ENCODE peak calls at places on chromosomes 13 and 19, in ten cellular contexts. One of them, this sample, is unnamed.
A peak's percentile ranks its signal among the peaks of the same experiment; 100 is the strongest.

GRCh38 chr19:10113964-10114650 is 2.6 kb downstream of the P2RY11 start:
- DNase-seq in lower leg skin: no peak
- DNase-seq in adrenal gland: no peak
- DNase-seq in transverse colon: no peak
- DNase-seq in heart left ventricle: no peak
- DNase-seq in uterus: no peak
- DNase-seq in esophagus muscularis mucosa: no peak
- DNase-seq in NB4: peak; percentile 68
- DNase-seq in spleen: peak; percentile 82
- DNase-seq in stomach: no peak
- DNase-seq in this sample: no peak

GRCh38 chr19:40549007-40549708 is 27.5 kb upstream of the SHKBP1 start:
- DNase-seq in esophagus muscularis mucosa: no peak
- DNase-seq in spleen: peak; percentile 89
- DNase-seq in uterus: peak; percentile 52
- DNase-seq in heart left ventricle: peak; percentile 80
- DNase-seq in NB4: peak; percentile 68
- DNase-seq in stomach: peak; percentile 72
- DNase-seq in adrenal gland: peak; percentile 56
- DNase-seq in transverse colon: peak; percentile 59
- DNase-seq in lower leg skin: no peak
- DNase-seq in this sample: peak; percentile 63

GRCh38 chr13:49733181-49733951 is 42.1 kb upstream of the EBPL start:
- DNase-seq in spleen: no peak
- DNase-seq in lower leg skin: no peak
- DNase-seq in stomach: no peak
- DNase-seq in transverse colon: no peak
- DNase-seq in uterus: no peak
- DNase-seq in NB4: peak; percentile 4
- DNase-seq in adrenal gland: no peak
- DNase-seq in esophagus muscularis mucosa: no peak
- DNase-seq in heart left ventricle: no peak
- DNase-seq in this sample: no peak

GRCh38 chr19:48354332-48354992 is 9.3 kb downstream of the TMEM143 start:
- DNase-seq in uterus: no peak
- DNase-seq in NB4: peak; percentile 51
- DNase-seq in stomach: no peak
- DNase-seq in adrenal gland: no peak
- DNase-seq in esophagus muscularis mucosa: no peak
- DNase-seq in transverse colon: no peak
- DNase-seq in spleen: no peak
- DNase-seq in lower leg skin: no peak
- DNase-seq in heart left ventricle: no peak
- DNase-seq in this sample: no peak

GRCh38 chr19:30870861-30871260 is 478.4 kb downstream of the TSHZ3 start:
- DNase-seq in lower leg skin: peak; percentile 75
- DNase-seq in NB4: no peak
- DNase-seq in spleen: no peak
- DNase-seq in uterus: no peak
- DNase-seq in transverse colon: no peak
- DNase-seq in stomach: no peak
- DNase-seq in heart left ventricle: no peak
- DNase-seq in esophagus muscularis mucosa: no peak
- DNase-seq in adrenal gland: peak; percentile 32
- DNase-seq in this sample: peak; percentile 0

GRCh38 chr19:21468791-21469190 is 36.6 kb upstream of the ZNF429 start:
- DNase-seq in uterus: no peak
- DNase-seq in lower leg skin: peak; percentile 54
- DNase-seq in esophagus muscularis mucosa: no peak
- DNase-seq in stomach: no peak
- DNase-seq in spleen: peak; percentile 43
- DNase-seq in adrenal gland: no peak
- DNase-seq in transverse colon: no peak
- DNase-seq in NB4: no peak
- DNase-seq in heart left ventricle: no peak
- DNase-seq in this sample: no peak

GRCh38 chr13:80388506-80388905 is 47.6 kb upstream of the SPRY2 start:
- DNase-seq in esophagus muscularis mucosa: no peak
- DNase-seq in stomach: no peak
- DNase-seq in heart left ventricle: no peak
- DNase-seq in lower leg skin: no peak
- DNase-seq in transverse colon: no peak
- DNase-seq in spleen: no peak
- DNase-seq in uterus: no peak
- DNase-seq in NB4: no peak
- DNase-seq in adrenal gland: no peak
- DNase-seq in this sample: no peak

GRCh38 chr13:77980592-77980991 is 62.0 kb upstream of the EDNRB start:
- DNase-seq in spleen: no peak
- DNase-seq in heart left ventricle: no peak
- DNase-seq in transverse colon: no peak
- DNase-seq in lower leg skin: no peak
- DNase-seq in uterus: no peak
- DNase-seq in adrenal gland: no peak
- DNase-seq in esophagus muscularis mucosa: no peak
- DNase-seq in stomach: no peak
- DNase-seq in NB4: no peak
- DNase-seq in this sample: no peak

GRCh38 chr19:6593651-6594416 is 2.9 kb upstream of the CD70 start:
- DNase-seq in NB4: peak; percentile 83
- DNase-seq in spleen: no peak
- DNase-seq in adrenal gland: no peak
- DNase-seq in lower leg skin: peak; percentile 4
- DNase-seq in esophagus muscularis mucosa: no peak
- DNase-seq in stomach: no peak
- DNase-seq in transverse colon: no peak
- DNase-seq in uterus: no peak
- DNase-seq in heart left ventricle: no peak
- DNase-seq in this sample: no peak

GRCh38 chr13:99830931-99831330 is 140.6 kb downstream of the ZIC5 start:
- DNase-seq in stomach: no peak
- DNase-seq in NB4: no peak
- DNase-seq in lower leg skin: no peak
- DNase-seq in transverse colon: no peak
- DNase-seq in adrenal gland: no peak
- DNase-seq in spleen: no peak
- DNase-seq in esophagus muscularis mucosa: no peak
- DNase-seq in uterus: no peak
- DNase-seq in heart left ventricle: no peak
- DNase-seq in this sample: no peak

GRCh38 chr19:43534811-43535761 is 2.1 kb downstream of the ZNF575 start:
- DNase-seq in transverse colon: peak; percentile 64
- DNase-seq in uterus: peak; percentile 70
- DNase-seq in spleen: peak; percentile 87
- DNase-seq in lower leg skin: peak; percentile 89
- DNase-seq in adrenal gland: peak; percentile 74
- DNase-seq in stomach: peak; percentile 68
- DNase-seq in NB4: peak; percentile 34
- DNase-seq in heart left ventricle: peak; percentile 81
- DNase-seq in esophagus muscularis mucosa: no peak
- DNase-seq in this sample: peak; percentile 56

GRCh38 chr19:40583283-40583682 is 6.6 kb downstream of the SHKBP1 start:
- DNase-seq in transverse colon: no peak
- DNase-seq in adrenal gland: no peak
- DNase-seq in stomach: no peak
- DNase-seq in uterus: no peak
- DNase-seq in NB4: no peak
- DNase-seq in esophagus muscularis mucosa: no peak
- DNase-seq in lower leg skin: no peak
- DNase-seq in heart left ventricle: no peak
- DNase-seq in spleen: no peak
- DNase-seq in this sample: no peak

GRCh38 chr19:41919948-41920712 is 8.1 kb downstream of the ERFL start:
- DNase-seq in NB4: no peak
- DNase-seq in heart left ventricle: no peak
- DNase-seq in stomach: no peak
- DNase-seq in transverse colon: no peak
- DNase-seq in uterus: no peak
- DNase-seq in adrenal gland: no peak
- DNase-seq in lower leg skin: no peak
- DNase-seq in spleen: no peak
- DNase-seq in esophagus muscularis mucosa: no peak
- DNase-seq in this sample: no peak
- TF ChIP-seq POLR2A in NB4: no peak
- TF ChIP-seq POLR2A in heart left ventricle: no peak
- TF ChIP-seq POLR2A in stomach: no peak
- TF ChIP-seq POLR2A in transverse colon: no peak
- TF ChIP-seq POLR2A in uterus: no peak
- TF ChIP-seq POLR2A in adrenal gland: no peak
- TF ChIP-seq POLR2A in lower leg skin: no peak
- TF ChIP-seq POLR2A in spleen: no peak
- TF ChIP-seq POLR2A in esophagus muscularis mucosa: no peak
- TF ChIP-seq POLR2A in this sample: no peak

GRCh38 chr19:52923782-52924593 is 760 bp upstream of the ZNF888 start:
- DNase-seq in esophagus muscularis mucosa: no peak
- DNase-seq in spleen: peak; percentile 78
- DNase-seq in transverse colon: peak; percentile 74
- DNase-seq in uterus: peak; percentile 38
- DNase-seq in heart left ventricle: peak; percentile 73
- DNase-seq in stomach: peak; percentile 66
- DNase-seq in adrenal gland: peak; percentile 45
- DNase-seq in lower leg skin: peak; percentile 88
- DNase-seq in NB4: peak; percentile 89
- DNase-seq in this sample: no peak

GRCh38 chr19:52917531-52917930 is 5.7 kb downstream of the ZNF888 start:
- DNase-seq in NB4: no peak
- DNase-seq in esophagus muscularis mucosa: no peak
- DNase-seq in spleen: no peak
- DNase-seq in stomach: no peak
- DNase-seq in uterus: no peak
- DNase-seq in heart left ventricle: no peak
- DNase-seq in transverse colon: no peak
- DNase-seq in lower leg skin: peak; percentile 53
- DNase-seq in adrenal gland: no peak
- DNase-seq in this sample: no peak

DNA sequence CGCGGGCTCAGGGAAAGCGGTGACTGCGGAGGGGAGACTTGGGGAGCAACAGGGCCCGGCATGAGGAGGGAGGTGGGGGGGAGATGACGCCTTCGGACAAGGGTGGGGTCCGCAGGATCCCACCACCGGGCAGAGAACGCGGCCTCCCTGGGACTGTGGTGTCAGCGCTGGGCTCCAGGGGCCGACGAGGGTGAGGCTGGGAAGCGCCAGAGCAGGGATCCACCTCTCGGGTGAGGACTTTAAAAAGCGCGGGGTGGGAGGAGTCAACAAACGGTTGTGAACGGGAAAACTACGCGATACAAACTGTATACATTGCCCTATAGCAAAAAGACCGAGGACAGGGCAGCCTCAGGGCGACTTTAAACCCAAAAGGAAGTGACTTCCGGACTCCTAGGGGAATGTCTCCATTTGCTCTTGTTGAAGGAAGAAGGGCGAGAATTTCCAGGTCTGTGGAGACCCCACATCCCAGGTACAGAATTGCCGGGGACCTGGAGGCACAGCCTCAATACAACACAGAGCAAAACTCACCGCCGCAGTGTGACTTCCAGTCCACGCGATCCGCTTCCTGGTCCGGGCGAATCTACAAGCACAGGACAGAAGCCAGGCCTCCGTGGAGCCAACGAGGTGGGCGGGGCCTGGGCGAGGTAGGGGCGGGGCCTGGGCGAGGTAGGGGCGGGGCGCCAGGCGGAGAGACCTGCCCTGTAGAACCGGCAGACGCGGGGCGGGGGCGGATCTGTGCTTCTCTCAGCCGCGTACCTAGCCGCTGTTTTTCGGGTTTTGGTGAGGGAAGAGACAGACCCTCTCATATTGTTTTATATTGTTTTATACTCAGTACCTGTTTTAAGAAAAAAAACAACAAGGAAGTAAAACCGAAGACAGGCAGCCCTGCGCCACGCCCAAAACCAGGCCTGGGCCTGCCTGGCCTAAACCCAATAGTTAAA is at the start of gene ZNF888:
- DNase-seq in esophagus muscularis mucosa: peak; percentile 98
- DNase-seq in heart left ventricle: peak; percentile 94
- DNase-seq in spleen: peak; percentile 98
- DNase-seq in uterus: peak; percentile 90
- DNase-seq in NB4: peak; percentile 92
- DNase-seq in adrenal gland: peak; percentile 87
- DNase-seq in lower leg skin: peak; percentile 98
- DNase-seq in stomach: peak; percentile 96
- DNase-seq in transverse colon: peak; percentile 95
- DNase-seq in this sample: peak; percentile 93
- TF ChIP-seq POLR2A in esophagus muscularis mucosa: no peak
- TF ChIP-seq POLR2A in heart left ventricle: no peak
- TF ChIP-seq POLR2A in spleen: peak; percentile 31
- TF ChIP-seq POLR2A in uterus: peak; percentile 32
- TF ChIP-seq POLR2A in NB4: peak; percentile 75
- TF ChIP-seq POLR2A in adrenal gland: no peak
- TF ChIP-seq POLR2A in lower leg skin: no peak
- TF ChIP-seq POLR2A in stomach: no peak
- TF ChIP-seq POLR2A in transverse colon: peak; percentile 82
- TF ChIP-seq POLR2A in this sample: peak; percentile 82

GRCh38 chr13:35817642-35818576 is 313.3 kb downstream of the DCLK1 start:
- DNase-seq in spleen: no peak
- DNase-seq in NB4: no peak
- DNase-seq in transverse colon: no peak
- DNase-seq in heart left ventricle: no peak
- DNase-seq in esophagus muscularis mucosa: no peak
- DNase-seq in adrenal gland: no peak
- DNase-seq in stomach: no peak
- DNase-seq in lower leg skin: no peak
- DNase-seq in uterus: no peak
- DNase-seq in this sample: no peak
- TF ChIP-seq POLR2A in spleen: no peak
- TF ChIP-seq POLR2A in NB4: no peak
- TF ChIP-seq POLR2A in transverse colon: no peak
- TF ChIP-seq POLR2A in heart left ventricle: no peak
- TF ChIP-seq POLR2A in esophagus muscularis mucosa: no peak
- TF ChIP-seq POLR2A in adrenal gland: no peak
- TF ChIP-seq POLR2A in stomach: no peak
- TF ChIP-seq POLR2A in lower leg skin: no peak
- TF ChIP-seq POLR2A in uterus: no peak
- TF ChIP-seq POLR2A in this sample: no peak

DNA sequence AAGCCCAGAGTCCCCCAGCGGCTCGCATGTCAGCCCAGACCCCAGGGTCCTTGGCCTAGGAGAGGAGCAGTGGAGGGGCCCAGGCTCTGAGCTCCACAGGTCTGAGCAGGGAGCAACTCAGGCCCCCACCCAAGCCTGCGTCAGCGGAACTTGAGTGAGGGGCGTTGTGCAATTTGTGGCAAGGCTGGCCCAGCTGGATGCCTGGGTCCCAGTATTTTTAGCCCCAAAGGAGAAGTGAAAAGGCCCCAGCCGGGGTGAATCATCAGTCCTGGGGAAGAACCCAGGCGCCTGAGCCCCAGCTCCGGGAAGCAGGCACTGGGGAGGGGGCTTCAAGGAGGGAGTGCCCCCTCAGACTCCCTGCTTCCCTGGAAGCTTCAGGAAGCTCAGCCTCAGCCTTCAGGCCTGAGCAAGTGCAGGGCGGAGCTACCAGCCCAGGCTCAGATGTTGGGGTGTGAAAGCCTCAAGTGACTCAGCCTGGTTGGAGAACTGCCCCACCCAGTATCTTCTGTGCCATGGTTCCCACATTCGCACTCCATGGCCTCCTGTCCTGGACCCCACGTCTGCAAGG is 7.2 kb downstream of the MED29 start:
- DNase-seq in heart left ventricle: peak; percentile 88
- DNase-seq in transverse colon: peak; percentile 89
- DNase-seq in NB4: peak; percentile 87
- DNase-seq in esophagus muscularis mucosa: no peak
- DNase-seq in lower leg skin: peak; percentile 97
- DNase-seq in adrenal gland: peak; percentile 71
- DNase-seq in stomach: peak; percentile 73
- DNase-seq in uterus: peak; percentile 70
- DNase-seq in spleen: peak; percentile 95
- DNase-seq in this sample: peak; percentile 81
- TF ChIP-seq POLR2A in heart left ventricle: no peak
- TF ChIP-seq POLR2A in transverse colon: no peak
- TF ChIP-seq POLR2A in NB4: no peak
- TF ChIP-seq POLR2A in esophagus muscularis mucosa: peak; percentile 16
- TF ChIP-seq POLR2A in lower leg skin: no peak
- TF ChIP-seq POLR2A in adrenal gland: no peak
- TF ChIP-seq POLR2A in stomach: no peak
- TF ChIP-seq POLR2A in uterus: no peak
- TF ChIP-seq POLR2A in spleen: no peak
- TF ChIP-seq POLR2A in this sample: peak; percentile 51

This sample was measured in erythroblast.